ENCODE peak calls at places on chromosomes 1 and 21, in six cellular contexts. One of them, this sample, is unnamed.
A peak's percentile ranks its signal among the peaks of the same experiment; 100 is the strongest.

GRCh38 chr21:40658237-40658636 is 188.7 kb downstream of the DSCAM start:
- DNase-seq in activated CD8-positive, alpha-beta memory T cell treated with anti-CD3 and anti-CD28 coated beads for 24 hours: no peak
- DNase-seq in CD8-positive, alpha-beta memory T cell: no peak
- DNase-seq in colonic mucosa: no peak
- DNase-seq in caudate nucleus: no peak
- DNase-seq in HT1080: no peak
- DNase-seq in this sample: peak; percentile 74

GRCh38 chr1:60831780-60832179 is 250.6 kb upstream of the NFIA start:
- DNase-seq in activated CD8-positive, alpha-beta memory T cell treated with anti-CD3 and anti-CD28 coated beads for 24 hours: no peak
- DNase-seq in CD8-positive, alpha-beta memory T cell: no peak
- DNase-seq in colonic mucosa: no peak
- DNase-seq in caudate nucleus: no peak
- DNase-seq in HT1080: no peak
- DNase-seq in this sample: no peak

GRCh38 chr1:202272446-202272845 is 69.3 kb downstream of the UBE2T start:
- DNase-seq in activated CD8-positive, alpha-beta memory T cell treated with anti-CD3 and anti-CD28 coated beads for 24 hours: peak; percentile 15
- DNase-seq in CD8-positive, alpha-beta memory T cell: no peak
- DNase-seq in colonic mucosa: no peak
- DNase-seq in caudate nucleus: no peak
- DNase-seq in HT1080: no peak
- DNase-seq in this sample: no peak

GRCh38 chr1:173355281-173356031 is 121.7 kb upstream of the PRDX6 start:
- DNase-seq in activated CD8-positive, alpha-beta memory T cell treated with anti-CD3 and anti-CD28 coated beads for 24 hours: no peak
- DNase-seq in CD8-positive, alpha-beta memory T cell: no peak
- DNase-seq in colonic mucosa: no peak
- DNase-seq in caudate nucleus: no peak
- DNase-seq in HT1080: no peak
- DNase-seq in this sample: no peak

GRCh38 chr1:94709891-94710581 is 110.1 kb upstream of the SLC44A3 start:
- DNase-seq in activated CD8-positive, alpha-beta memory T cell treated with anti-CD3 and anti-CD28 coated beads for 24 hours: no peak
- DNase-seq in CD8-positive, alpha-beta memory T cell: no peak
- DNase-seq in colonic mucosa: no peak
- DNase-seq in caudate nucleus: no peak
- DNase-seq in HT1080: peak; percentile 82
- DNase-seq in this sample: no peak

GRCh38 chr1:89723863-89724262 is 90.9 kb downstream of the LRRC8C start:
- DNase-seq in activated CD8-positive, alpha-beta memory T cell treated with anti-CD3 and anti-CD28 coated beads for 24 hours: no peak
- DNase-seq in CD8-positive, alpha-beta memory T cell: no peak
- DNase-seq in colonic mucosa: no peak
- DNase-seq in caudate nucleus: no peak
- DNase-seq in HT1080: no peak
- DNase-seq in this sample: no peak

GRCh38 chr1:107643766-107644165 is 321.2 kb downstream of the VAV3 start:
- DNase-seq in activated CD8-positive, alpha-beta memory T cell treated with anti-CD3 and anti-CD28 coated beads for 24 hours: no peak
- DNase-seq in CD8-positive, alpha-beta memory T cell: no peak
- DNase-seq in colonic mucosa: no peak
- DNase-seq in caudate nucleus: no peak
- DNase-seq in HT1080: no peak
- DNase-seq in this sample: no peak

GRCh38 chr1:9724706-9725476 is 73.4 kb downstream of the PIK3CD start:
- DNase-seq in activated CD8-positive, alpha-beta memory T cell treated with anti-CD3 and anti-CD28 coated beads for 24 hours: peak; percentile 88
- DNase-seq in CD8-positive, alpha-beta memory T cell: peak; percentile 59
- DNase-seq in colonic mucosa: peak; percentile 65
- DNase-seq in caudate nucleus: no peak
- DNase-seq in HT1080: peak; percentile 67
- DNase-seq in this sample: peak; percentile 35

GRCh38 chr1:226444901-226445300 is 37.0 kb upstream of the PARP1 start:
- DNase-seq in activated CD8-positive, alpha-beta memory T cell treated with anti-CD3 and anti-CD28 coated beads for 24 hours: peak; percentile 75
- DNase-seq in CD8-positive, alpha-beta memory T cell: peak; percentile 78
- DNase-seq in colonic mucosa: peak; percentile 24
- DNase-seq in caudate nucleus: no peak
- DNase-seq in HT1080: no peak
- DNase-seq in this sample: no peak

GRCh38 chr1:247054992-247055415 is 23.6 kb downstream of the ZNF670 start:
- DNase-seq in activated CD8-positive, alpha-beta memory T cell treated with anti-CD3 and anti-CD28 coated beads for 24 hours: no peak
- DNase-seq in CD8-positive, alpha-beta memory T cell: no peak
- DNase-seq in colonic mucosa: peak; percentile 24
- DNase-seq in caudate nucleus: no peak
- DNase-seq in HT1080: peak; percentile 74
- DNase-seq in this sample: no peak

GRCh38 chr1:164712131-164713031 is 153.4 kb downstream of the PBX1 start:
- DNase-seq in activated CD8-positive, alpha-beta memory T cell treated with anti-CD3 and anti-CD28 coated beads for 24 hours: no peak
- DNase-seq in CD8-positive, alpha-beta memory T cell: no peak
- DNase-seq in colonic mucosa: peak; percentile 37
- DNase-seq in caudate nucleus: no peak
- DNase-seq in HT1080: no peak
- DNase-seq in this sample: no peak

GRCh38 chr1:28509705-28510349 is 4.0 kb downstream of the RCC1 start:
- DNase-seq in activated CD8-positive, alpha-beta memory T cell treated with anti-CD3 and anti-CD28 coated beads for 24 hours: peak; percentile 85
- DNase-seq in CD8-positive, alpha-beta memory T cell: no peak
- DNase-seq in colonic mucosa: no peak
- DNase-seq in caudate nucleus: no peak
- DNase-seq in HT1080: no peak
- DNase-seq in this sample: no peak

GRCh38 chr1:87115317-87115885 is 201.0 kb downstream of the HS2ST1 start:
- DNase-seq in activated CD8-positive, alpha-beta memory T cell treated with anti-CD3 and anti-CD28 coated beads for 24 hours: no peak
- DNase-seq in CD8-positive, alpha-beta memory T cell: no peak
- DNase-seq in colonic mucosa: no peak
- DNase-seq in caudate nucleus: no peak
- DNase-seq in HT1080: peak; percentile 55
- DNase-seq in this sample: no peak

This sample was measured in NCI-H1436.